ENCODE peak calls at places on chromosomes 12 and 14, in six cellular contexts. One of them, this sample, is unnamed.

GRCh38 chr12:47272412-47273190 is 192.8 kb upstream of the AMIGO2 start:
- DNase-seq in Peyer's patch: no peak
- DNase-seq in esophagus squamous epithelium: no peak
- DNase-seq in heart left ventricle: no peak
- DNase-seq in body of pancreas: no peak
- DNase-seq in adrenal gland: no peak
- DNase-seq in this sample: no peak

GRCh38 chr14:55103005-55103640 is 25.9 kb upstream of the LGALS3 start:
- DNase-seq in Peyer's patch: peak; percentile 88
- DNase-seq in heart left ventricle: peak; percentile 76
- DNase-seq in body of pancreas: peak; percentile 87
- DNase-seq in esophagus squamous epithelium: peak; percentile 37
- DNase-seq in adrenal gland: peak; percentile 79
- DNase-seq in this sample: peak; percentile 63

GRCh38 chr14:98138666-98139065 is 1133.3 kb downstream of the BCL11B start:
- DNase-seq in heart left ventricle: no peak
- DNase-seq in body of pancreas: no peak
- DNase-seq in adrenal gland: no peak
- DNase-seq in Peyer's patch: no peak
- DNase-seq in esophagus squamous epithelium: no peak
- DNase-seq in this sample: peak; percentile 6

GRCh38 chr14:52299692-52300278 is 14.3 kb upstream of the PTGER2 start:
- DNase-seq in heart left ventricle: no peak
- DNase-seq in body of pancreas: no peak
- DNase-seq in Peyer's patch: no peak
- DNase-seq in esophagus squamous epithelium: no peak
- DNase-seq in adrenal gland: no peak
- DNase-seq in this sample: no peak

GRCh38 chr14:87630808-87631207 is 362.2 kb downstream of the GALC start:
- DNase-seq in esophagus squamous epithelium: no peak
- DNase-seq in adrenal gland: no peak
- DNase-seq in Peyer's patch: no peak
- DNase-seq in heart left ventricle: no peak
- DNase-seq in body of pancreas: no peak
- DNase-seq in this sample: no peak

GRCh38 chr14:67168110-67168441 is 21.2 kb upstream of the GARIN2 start:
- DNase-seq in body of pancreas: no peak
- DNase-seq in heart left ventricle: no peak
- DNase-seq in Peyer's patch: no peak
- DNase-seq in esophagus squamous epithelium: no peak
- DNase-seq in adrenal gland: no peak
- DNase-seq in this sample: no peak

GRCh38 chr12:93223440-93224426 is 154.0 kb upstream of the NUDT4 start:
- DNase-seq in body of pancreas: no peak
- DNase-seq in adrenal gland: no peak
- DNase-seq in Peyer's patch: no peak
- DNase-seq in esophagus squamous epithelium: no peak
- DNase-seq in heart left ventricle: no peak
- DNase-seq in this sample: no peak

GRCh38 chr12:124377981-124378509 is 83.2 kb downstream of the RFLNA start:
- DNase-seq in body of pancreas: no peak
- DNase-seq in Peyer's patch: no peak
- DNase-seq in esophagus squamous epithelium: no peak
- DNase-seq in adrenal gland: no peak
- DNase-seq in heart left ventricle: no peak
- DNase-seq in this sample: no peak

GRCh38 chr12:24228371-24228770 is 278.9 kb upstream of the SOX5 start:
- DNase-seq in adrenal gland: no peak
- DNase-seq in body of pancreas: no peak
- DNase-seq in esophagus squamous epithelium: no peak
- DNase-seq in heart left ventricle: no peak
- DNase-seq in Peyer's patch: no peak
- DNase-seq in this sample: no peak

GRCh38 chr14:72451081-72451972 is 442.6 kb downstream of the DPF3 start:
- DNase-seq in Peyer's patch: no peak
- DNase-seq in heart left ventricle: no peak
- DNase-seq in adrenal gland: no peak
- DNase-seq in body of pancreas: no peak
- DNase-seq in esophagus squamous epithelium: no peak
- DNase-seq in this sample: no peak

GRCh38 chr12:125191361-125192087 is 126.3 kb downstream of the AACS start:
- DNase-seq in esophagus squamous epithelium: no peak
- DNase-seq in heart left ventricle: no peak
- DNase-seq in Peyer's patch: no peak
- DNase-seq in body of pancreas: no peak
- DNase-seq in adrenal gland: no peak
- DNase-seq in this sample: no peak

GRCh38 chr14:70718383-70719123 is 76.8 kb downstream of the TTC9 start:
- DNase-seq in body of pancreas: no peak
- DNase-seq in heart left ventricle: no peak
- DNase-seq in Peyer's patch: no peak
- DNase-seq in esophagus squamous epithelium: no peak
- DNase-seq in adrenal gland: no peak
- DNase-seq in this sample: no peak

GRCh38 chr14:90384543-90384911 is 12.3 kb upstream of the CALM1 start:
- DNase-seq in Peyer's patch: no peak
- DNase-seq in body of pancreas: no peak
- DNase-seq in esophagus squamous epithelium: no peak
- DNase-seq in adrenal gland: no peak
- DNase-seq in heart left ventricle: no peak
- DNase-seq in this sample: no peak

GRCh38 chr14:77024171-77024627 is 4.3 kb downstream of the IRF2BPL start:
- DNase-seq in heart left ventricle: no peak
- DNase-seq in adrenal gland: peak; percentile 53
- DNase-seq in Peyer's patch: no peak
- DNase-seq in esophagus squamous epithelium: no peak
- DNase-seq in body of pancreas: peak; percentile 60
- DNase-seq in this sample: no peak

GRCh38 chr12:89783321-89784060 is 74.9 kb upstream of the ATP2B1 start:
- DNase-seq in adrenal gland: no peak
- DNase-seq in esophagus squamous epithelium: no peak
- DNase-seq in Peyer's patch: no peak
- DNase-seq in body of pancreas: no peak
- DNase-seq in heart left ventricle: no peak
- DNase-seq in this sample: no peak

GRCh38 chr14:99322731-99323599 is 51.0 kb upstream of the BCL11B start:
- DNase-seq in heart left ventricle: no peak
- DNase-seq in adrenal gland: no peak
- DNase-seq in body of pancreas: no peak
- DNase-seq in esophagus squamous epithelium: no peak
- DNase-seq in Peyer's patch: no peak
- DNase-seq in this sample: no peak

GRCh38 chr12:59027199-59027598 is 106.9 kb upstream of the LRIG3 start:
- DNase-seq in body of pancreas: no peak
- DNase-seq in esophagus squamous epithelium: no peak
- DNase-seq in Peyer's patch: no peak
- DNase-seq in adrenal gland: no peak
- DNase-seq in heart left ventricle: no peak
- DNase-seq in this sample: no peak

GRCh38 chr12:54565658-54566552 is 16.5 kb downstream of the PDE1B start:
- DNase-seq in heart left ventricle: no peak
- DNase-seq in body of pancreas: no peak
- DNase-seq in esophagus squamous epithelium: no peak
- DNase-seq in adrenal gland: no peak
- DNase-seq in Peyer's patch: no peak
- DNase-seq in this sample: no peak

GRCh38 chr14:100486025-100486828 is 101.0 kb downstream of the BEGAIN start:
- DNase-seq in esophagus squamous epithelium: no peak
- DNase-seq in adrenal gland: peak; percentile 63
- DNase-seq in body of pancreas: peak; percentile 79
- DNase-seq in heart left ventricle: peak; percentile 80
- DNase-seq in Peyer's patch: no peak
- DNase-seq in this sample: peak; percentile 56

GRCh38 chr14:98580131-98580678 is 691.8 kb downstream of the BCL11B start:
- DNase-seq in body of pancreas: no peak
- DNase-seq in adrenal gland: no peak
- DNase-seq in esophagus squamous epithelium: no peak
- DNase-seq in Peyer's patch: no peak
- DNase-seq in heart left ventricle: no peak
- DNase-seq in this sample: no peak

GRCh38 chr12:91818236-91819131 is 327.2 kb downstream of the BTG1 start:
- DNase-seq in adrenal gland: no peak
- DNase-seq in body of pancreas: peak; percentile 34
- DNase-seq in heart left ventricle: no peak
- DNase-seq in Peyer's patch: no peak
- DNase-seq in esophagus squamous epithelium: no peak
- DNase-seq in this sample: no peak

GRCh38 chr12:62250671-62251608 is 9.3 kb upstream of the USP15 start:
- DNase-seq in Peyer's patch: no peak
- DNase-seq in adrenal gland: no peak
- DNase-seq in esophagus squamous epithelium: no peak
- DNase-seq in body of pancreas: no peak
- DNase-seq in heart left ventricle: no peak
- DNase-seq in this sample: no peak

GRCh38 chr14:61145258-61145902 is 135.8 kb downstream of the TMEM30B start:
- DNase-seq in heart left ventricle: no peak
- DNase-seq in Peyer's patch: no peak
- DNase-seq in esophagus squamous epithelium: no peak
- DNase-seq in adrenal gland: no peak
- DNase-seq in body of pancreas: no peak
- DNase-seq in this sample: no peak

GRCh38 chr14:41993687-41994086 is 387.0 kb downstream of the LRFN5 start:
- DNase-seq in esophagus squamous epithelium: no peak
- DNase-seq in heart left ventricle: no peak
- DNase-seq in body of pancreas: no peak
- DNase-seq in Peyer's patch: no peak
- DNase-seq in adrenal gland: no peak
- DNase-seq in this sample: no peak

GRCh38 chr12:77163068-77163810 is 97.9 kb upstream of the E2F7 start:
- DNase-seq in body of pancreas: no peak
- DNase-seq in Peyer's patch: no peak
- DNase-seq in adrenal gland: no peak
- DNase-seq in heart left ventricle: no peak
- DNase-seq in esophagus squamous epithelium: no peak
- DNase-seq in this sample: no peak

GRCh38 chr12:91991397-91992187 is 154.1 kb downstream of the BTG1 start:
- DNase-seq in heart left ventricle: no peak
- DNase-seq in body of pancreas: no peak
- DNase-seq in esophagus squamous epithelium: no peak
- DNase-seq in Peyer's patch: no peak
- DNase-seq in adrenal gland: no peak
- DNase-seq in this sample: no peak

GRCh38 chr14:76413962-76414665 is 38.2 kb downstream of the ESRRB start:
- DNase-seq in Peyer's patch: no peak
- DNase-seq in body of pancreas: no peak
- DNase-seq in adrenal gland: no peak
- DNase-seq in heart left ventricle: no peak
- DNase-seq in esophagus squamous epithelium: no peak
- DNase-seq in this sample: no peak

GRCh38 chr12:13278249-13278787 is 81.8 kb downstream of the EMP1 start:
- DNase-seq in adrenal gland: peak; percentile 73
- DNase-seq in heart left ventricle: peak; percentile 87
- DNase-seq in esophagus squamous epithelium: no peak
- DNase-seq in body of pancreas: peak; percentile 76
- DNase-seq in Peyer's patch: peak; percentile 81
- DNase-seq in this sample: peak; percentile 55

GRCh38 chr12:27785882-27786570 is 6.0 kb upstream of the MANSC4 start:
- DNase-seq in heart left ventricle: no peak
- DNase-seq in body of pancreas: no peak
- DNase-seq in Peyer's patch: no peak
- DNase-seq in adrenal gland: no peak
- DNase-seq in esophagus squamous epithelium: no peak
- DNase-seq in this sample: no peak

GRCh38 chr12:131795064-131795463 is 33.1 kb upstream of the MMP17 start:
- DNase-seq in adrenal gland: no peak
- DNase-seq in esophagus squamous epithelium: no peak
- DNase-seq in body of pancreas: no peak
- DNase-seq in Peyer's patch: no peak
- DNase-seq in heart left ventricle: no peak
- DNase-seq in this sample: no peak

GRCh38 chr12:30795660-30796507 is 41.1 kb upstream of the CAPRIN2 start:
- DNase-seq in esophagus squamous epithelium: no peak
- DNase-seq in adrenal gland: peak; percentile 73
- DNase-seq in heart left ventricle: peak; percentile 75
- DNase-seq in Peyer's patch: peak; percentile 54
- DNase-seq in body of pancreas: peak; percentile 53
- DNase-seq in this sample: peak; percentile 62
- TF ChIP-seq POLR2A in esophagus squamous epithelium: no peak
- TF ChIP-seq POLR2A in adrenal gland: peak; percentile 48
- TF ChIP-seq POLR2A in heart left ventricle: no peak
- TF ChIP-seq POLR2A in Peyer's patch: no peak
- TF ChIP-seq POLR2A in body of pancreas: no peak
- TF ChIP-seq POLR2A in this sample: peak; percentile 89

DNA sequence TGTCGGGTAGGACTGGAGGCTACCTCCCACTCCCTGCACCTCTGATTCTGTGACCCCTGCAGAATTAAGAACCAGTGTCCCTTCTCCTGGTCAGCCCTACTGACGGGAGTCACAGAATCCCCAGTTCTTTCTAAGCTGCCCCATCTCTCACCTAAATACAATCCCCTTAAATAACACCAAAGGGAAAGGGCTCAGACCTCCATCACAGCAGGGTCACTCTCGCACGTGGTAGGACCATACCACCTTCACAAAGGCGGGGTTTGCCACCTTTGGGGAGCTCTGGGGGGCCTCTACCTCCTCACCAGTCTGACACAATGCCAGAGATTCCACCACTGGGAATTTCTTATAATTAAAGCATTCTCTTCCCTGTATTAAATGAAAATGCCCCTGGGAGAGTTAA is 35.6 kb downstream of the DAD1 start:
- DNase-seq in body of pancreas: no peak
- DNase-seq in Peyer's patch: no peak
- DNase-seq in adrenal gland: no peak
- DNase-seq in esophagus squamous epithelium: no peak
- DNase-seq in heart left ventricle: no peak
- DNase-seq in this sample: no peak
- TF ChIP-seq POLR2A in body of pancreas: no peak
- TF ChIP-seq POLR2A in Peyer's patch: no peak
- TF ChIP-seq POLR2A in adrenal gland: no peak
- TF ChIP-seq POLR2A in esophagus squamous epithelium: no peak
- TF ChIP-seq POLR2A in heart left ventricle: no peak
- TF ChIP-seq POLR2A in this sample: no peak

GRCh38 chr12:3925621-3926020 is 52.4 kb upstream of the PARP11 start:
- DNase-seq in heart left ventricle: no peak
- DNase-seq in body of pancreas: no peak
- DNase-seq in Peyer's patch: no peak
- DNase-seq in esophagus squamous epithelium: no peak
- DNase-seq in adrenal gland: no peak
- DNase-seq in this sample: no peak
- TF ChIP-seq POLR2A in heart left ventricle: no peak
- TF ChIP-seq POLR2A in body of pancreas: no peak
- TF ChIP-seq POLR2A in Peyer's patch: no peak
- TF ChIP-seq POLR2A in esophagus squamous epithelium: no peak
- TF ChIP-seq POLR2A in adrenal gland: no peak
- TF ChIP-seq POLR2A in this sample: no peak

GRCh38 chr14:105475916-105476845 is 1.6 kb downstream of the CRIP2 start:
- DNase-seq in body of pancreas: peak; percentile 74
- DNase-seq in adrenal gland: peak; percentile 52
- DNase-seq in heart left ventricle: peak; percentile 86
- DNase-seq in Peyer's patch: no peak
- DNase-seq in esophagus squamous epithelium: no peak
- DNase-seq in this sample: no peak
- TF ChIP-seq POLR2A in body of pancreas: no peak
- TF ChIP-seq POLR2A in adrenal gland: peak; percentile 8
- TF ChIP-seq POLR2A in heart left ventricle: no peak
- TF ChIP-seq POLR2A in Peyer's patch: no peak
- TF ChIP-seq POLR2A in esophagus squamous epithelium: no peak
- TF ChIP-seq POLR2A in this sample: no peak

This sample was measured in H54.